ENCODE peak calls at places on chromosomes 5 and 9, in four cellular contexts. S is mesendoderm, P is H1, U is IMR-90. Y is an unnamed sample.
A peak's percentile ranks its signal among the peaks of the same experiment; 100 is the strongest.

GRCh38 chr9:37969130-37969529 is 65.2 kb upstream of the SLC25A51 start:
- DNase-seq in S (no peak), P (no peak), U (peak; percentile 62), Y (no peak)

GRCh38 chr9:1918642-1919041 is 96.5 kb upstream of the SMARCA2 start:
- DNase-seq in S (no peak), P (no peak), U (no peak), Y (no peak)

GRCh38 chr9:98983295-98984268 is 39.9 kb downstream of the COL15A1 start:
- DNase-seq in S (no peak), P (no peak), U (peak; percentile 95), Y (no peak)

GRCh38 chr5:146588806-146589355 is 72.9 kb upstream of the GPR151 start:
- DNase-seq in S (no peak), P (no peak), U (no peak), Y (no peak)

GRCh38 chr9:95094002-95094401 is 223.5 kb downstream of the FANCC start:
- DNase-seq in S (no peak), P (no peak), U (no peak), Y (no peak)

GRCh38 chr5:76271836-76272235 is 131.2 kb upstream of the IQGAP2 start:
- DNase-seq in S (peak; percentile 57), P (no peak), U (no peak), Y (no peak)

GRCh38 chr5:38466444-38467189 is 89.8 kb downstream of the LIFR start:
- DNase-seq in S (no peak), P (no peak), U (no peak), Y (no peak)

GRCh38 chr9:138062196-138062595 is 184.6 kb downstream of the CACNA1B start:
- DNase-seq in S (no peak), P (no peak), U (no peak), Y (no peak)

GRCh38 chr9:125338929-125339328 is 77.3 kb downstream of the GAPVD1 start:
- DNase-seq in S (no peak), P (no peak), U (no peak), Y (no peak)

GRCh38 chr5:45454114-45454513 is 242.1 kb downstream of the HCN1 start:
- DNase-seq in S (peak; percentile 81), P (no peak), U (peak; percentile 20), Y (peak; percentile 35)

GRCh38 chr5:76528547-76529334 is 94.5 kb downstream of the F2RL2 start:
- DNase-seq in S (no peak), P (no peak), U (no peak), Y (no peak)

DNA sequence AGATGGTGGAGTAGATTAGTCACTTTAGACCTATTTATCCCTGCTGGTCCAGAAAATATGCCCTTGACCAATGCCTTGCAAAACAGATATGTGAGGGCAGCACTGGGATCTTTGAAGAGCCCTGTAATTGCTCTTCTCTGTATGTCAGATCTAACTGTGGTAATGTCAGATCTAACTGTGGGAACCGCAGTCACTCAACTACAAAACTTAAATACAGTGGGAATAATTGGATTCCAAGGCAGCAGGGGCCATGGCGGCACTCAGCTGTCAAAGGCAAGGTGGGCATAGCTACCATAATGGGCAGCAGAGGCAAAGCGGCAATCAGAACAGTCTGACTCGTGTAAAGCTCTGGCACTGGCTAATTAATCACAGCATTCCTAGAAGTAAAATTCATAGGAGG is 46.2 kb downstream of the MTAP start:
- DNase-seq in S (no peak), P (no peak), U (no peak), Y (no peak)
- H3K56ac ChIP-seq in S (no peak overlapping the region), P (no peak overlapping the region), U (no peak overlapping the region), Y (no peak overlapping the region)

DNA sequence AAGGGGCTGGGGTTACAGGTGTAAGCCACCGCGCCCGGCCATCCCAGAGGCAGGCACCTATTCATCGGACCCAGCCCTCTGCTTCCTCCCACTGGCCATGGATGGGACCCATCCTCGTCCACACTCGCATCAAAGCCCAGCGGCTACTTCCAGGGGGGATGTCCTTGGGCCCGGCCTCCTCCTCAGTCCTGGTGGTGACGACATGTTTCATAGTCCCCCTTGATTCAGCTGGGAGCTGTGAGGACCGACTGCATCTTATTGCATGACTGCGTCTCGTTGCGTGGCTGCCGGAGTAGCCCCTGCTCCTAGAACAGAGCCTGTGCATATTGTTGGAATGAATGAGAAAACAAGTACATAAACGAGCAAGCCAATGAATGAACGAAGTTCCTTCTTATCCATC is 12.8 kb downstream of the NCS1 start:
- DNase-seq in S (peak; percentile 46), P (no peak), U (no peak), Y (no peak)
- H2BK120ac ChIP-seq in S (no peak overlapping the region), P (peak overlapping the region; percentile 18), U (peak overlapping the region; percentile 42), Y (no peak overlapping the region)

GRCh38 chr5:89236900-89237299 is 353.9 kb upstream of the MEF2C start:
- DNase-seq in S (no peak), P (no peak), U (peak; percentile 4), Y (no peak)
- H4K5ac ChIP-seq in S (no peak overlapping the region), P (no peak overlapping the region), U (no peak overlapping the region), Y (no peak overlapping the region)

DNA sequence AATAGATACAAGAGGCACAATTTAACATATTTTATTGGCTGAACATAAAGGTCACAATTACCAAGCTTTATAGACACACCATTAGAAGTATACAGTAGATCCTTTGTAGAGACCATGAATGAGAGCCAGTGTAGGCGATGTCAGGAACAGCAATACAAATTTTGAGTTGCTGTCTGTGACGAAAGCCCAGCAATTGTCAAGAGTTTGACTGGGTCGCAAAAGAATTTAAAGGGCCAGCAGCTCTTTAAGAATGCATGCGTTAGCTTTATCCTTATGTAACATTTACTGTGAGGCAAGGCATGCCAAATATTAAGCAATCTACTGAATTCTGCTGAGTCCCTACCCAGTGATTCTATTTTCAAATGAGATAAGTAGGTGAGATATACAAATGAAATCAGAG is 236.9 kb downstream of the ARRDC3 start:
- DNase-seq in S (no peak), P (no peak), U (peak; percentile 32), Y (no peak)
- H3K56ac ChIP-seq in S (no peak overlapping the region), P (no peak overlapping the region), U (no peak overlapping the region), Y (no peak overlapping the region)

GRCh38 chr5:142248853-142249462 is 75.9 kb downstream of the SPRY4 start:
- DNase-seq in S (no peak), P (no peak), U (peak; percentile 12), Y (no peak)
- H2BK120ac ChIP-seq in S (no peak overlapping the region), P (no peak overlapping the region), U (no peak overlapping the region), Y (no peak overlapping the region)

GRCh38 chr9:132634327-132634726 is 35.5 kb downstream of the DDX31 start:
- DNase-seq in S (no peak), P (no peak), U (no peak), Y (no peak)
- H4K5ac ChIP-seq in S (no peak overlapping the region), P (no peak overlapping the region), U (no peak overlapping the region), Y (no peak overlapping the region)

GRCh38 chr9:12968093-12968492 is 193.3 kb downstream of the LURAP1L start:
- DNase-seq in S (no peak), P (no peak), U (peak; percentile 40), Y (no peak)
- H3K56ac ChIP-seq in S (no peak overlapping the region), P (no peak overlapping the region), U (no peak overlapping the region), Y (no peak overlapping the region)

Y was measured in H9.